ENCODE peak calls at places on chromosomes 13 and 19, in four cellular contexts. X is A172, J is germinal center, E is EH. B is an unnamed sample.

GRCh38 chr19:44908836-44909201 is 3.2 kb downstream of the APOE start:
- DNase-seq in X (no peak), J (no peak), E (no peak), B (no peak)

GRCh38 chr19:49664171-49665070 is 1.2 kb downstream of the IRF3 start:
- DNase-seq in X (peak; percentile 74), J (peak; percentile 90), E (peak; percentile 83), B (peak; percentile 97)

GRCh38 chr19:50602935-50603334 is 34.7 kb upstream of the LRRC4B start:
- DNase-seq in X (no peak), J (no peak), E (no peak), B (no peak)

GRCh38 chr19:57830071-57830602 is at the start of gene ZNF587B:
- DNase-seq in X (peak; percentile 45), J (no peak), E (peak; percentile 55), B (peak; percentile 62)

GRCh38 chr13:51146667-51147066 is 35.6 kb upstream of the C13orf42 start:
- DNase-seq in X (no peak), J (no peak), E (no peak), B (no peak)

GRCh38 chr13:97274782-97275252 is 52.7 kb downstream of the MBNL2 start:
- DNase-seq in X (peak; percentile 78), J (no peak), E (peak; percentile 90), B (no peak)

GRCh38 chr13:110185696-110186095 is 121.3 kb downstream of the COL4A1 start:
- DNase-seq in X (no peak), J (no peak), E (peak; percentile 30), B (no peak)

GRCh38 chr19:30684613-30685012 is 312.4 kb downstream of the ZNF536 start:
- DNase-seq in X (no peak), J (no peak), E (no peak), B (no peak)

GRCh38 chr19:20964798-20965197 is 41.7 kb downstream of the ZNF85 start:
- DNase-seq in X (no peak), J (no peak), E (no peak), B (no peak)

GRCh38 chr19:11381535-11382369 is 2.4 kb downstream of the EPOR start:
- DNase-seq in X (peak; percentile 92), J (peak; percentile 82), E (peak; percentile 94), B (peak; percentile 96)

B was measured in HAP-1.